ENCODE peak calls at places on chromosomes 7 and 10, in eight cellular contexts. T is PC-9, U is hepatocyte, Y is endodermal cell, N is heart left ventricle, M is esophagus squamous epithelium, Z is RWPE1, I is caudate nucleus. F is an unnamed sample.

GRCh38 chr7:100655908-100656674 is at the start of gene ACTL6B:
- DNase-seq in T (no peak), U (peak; percentile 73), Y (peak; percentile 95), N (peak; percentile 72), M (no peak), Z (peak; percentile 73), I (peak; percentile 65), F (no peak)

GRCh38 chr10:62154231-62154630 is 114.4 kb downstream of the RTKN2 start:
- DNase-seq in T (no peak), U (no peak), Y (no peak), N (no peak), M (no peak), Z (no peak), I (no peak), F (no peak)

GRCh38 chr7:116434820-116435341 is 64.7 kb upstream of the CAV2 start:
- DNase-seq in T (no peak), U (no peak), Y (no peak), N (no peak), M (no peak), Z (peak; percentile 72), I (no peak), F (peak; percentile 53)

GRCh38 chr7:25124485-25125136 is 449 bp downstream of the CYCS start:
- DNase-seq in T (peak; percentile 35), U (no peak), Y (no peak), N (no peak), M (no peak), Z (no peak), I (no peak), F (no peak)

GRCh38 chr7:108091461-108091831 is 38.7 kb downstream of the LAMB4 start:
- DNase-seq in T (peak; percentile 67), U (no peak), Y (no peak), N (no peak), M (no peak), Z (no peak), I (no peak), F (no peak)

GRCh38 chr7:158141806-158142518 is 445.7 kb downstream of the PTPRN2 start:
- DNase-seq in T (no peak), U (no peak), Y (no peak), N (no peak), M (no peak), Z (no peak), I (no peak), F (no peak)

GRCh38 chr10:70985824-70986336 is 97.5 kb upstream of the PCBD1 start:
- DNase-seq in T (peak; percentile 49), U (no peak), Y (peak; percentile 66), N (peak; percentile 44), M (no peak), Z (no peak), I (no peak), F (peak; percentile 6)

GRCh38 chr10:123135415-123136141 is at the start of gene HMX3:
- DNase-seq in T (no peak), U (no peak), Y (peak; percentile 85), N (no peak), M (no peak), Z (no peak), I (no peak), F (no peak)

GRCh38 chr10:124138195-124138882 is 44.9 kb upstream of the CHST15 start:
- DNase-seq in T (no peak), U (no peak), Y (no peak), N (no peak), M (no peak), Z (no peak), I (no peak), F (no peak)

GRCh38 chr7:2066251-2066919 is 166.4 kb downstream of the MAD1L1 start:
- DNase-seq in T (no peak), U (no peak), Y (no peak), N (no peak), M (no peak), Z (no peak), I (no peak), F (no peak)

GRCh38 chr10:4234661-4235060 is 449.7 kb upstream of the KLF6 start:
- DNase-seq in T (no peak), U (no peak), Y (no peak), N (no peak), M (no peak), Z (no peak), I (no peak), F (no peak)

GRCh38 chr7:12158334-12159060 is 52.6 kb upstream of the TMEM106B start:
- DNase-seq in T (peak; percentile 35), U (no peak), Y (no peak), N (no peak), M (no peak), Z (no peak), I (no peak), F (no peak)

GRCh38 chr7:56447864-56448693 is 331.9 kb upstream of the NUPR2 start:
- DNase-seq in T (no peak), U (no peak), Y (no peak), N (peak; percentile 39), M (no peak), Z (no peak), I (no peak), F (no peak)

GRCh38 chr10:98259606-98260319 is 8.2 kb downstream of the LOXL4 start:
- DNase-seq in T (no peak), U (no peak), Y (no peak), N (no peak), M (no peak), Z (no peak), I (peak; percentile 55), F (no peak)

GRCh38 chr10:6590100-6590499 is 10.0 kb upstream of the PRKCQ start:
- DNase-seq in T (no peak), U (no peak), Y (no peak), N (no peak), M (no peak), Z (no peak), I (no peak), F (no peak)

GRCh38 chr7:40986351-40986873 is 716.5 kb downstream of the INHBA start:
- DNase-seq in T (peak; percentile 52), U (peak; percentile 25), Y (no peak), N (no peak), M (no peak), Z (no peak), I (no peak), F (no peak)

GRCh38 chr10:73209705-73210104 is 37.4 kb downstream of the DNAJC9 start:
- DNase-seq in T (no peak), U (no peak), Y (no peak), N (no peak), M (no peak), Z (peak; percentile 62), I (no peak), F (peak; percentile 20)

GRCh38 chr10:99276848-99277486 is 41.3 kb upstream of the HPSE2 start:
- DNase-seq in T (no peak), U (peak; percentile 26), Y (no peak), N (no peak), M (no peak), Z (peak; percentile 30), I (no peak), F (no peak)

GRCh38 chr10:76509501-76509900 is 1078.1 kb downstream of the LRMDA start:
- DNase-seq in T (no peak), U (no peak), Y (no peak), N (no peak), M (no peak), Z (no peak), I (no peak), F (no peak)

GRCh38 chr10:59648711-59649201 is 60.9 kb downstream of the SLC16A9 start:
- DNase-seq in T (no peak), U (no peak), Y (no peak), N (no peak), M (no peak), Z (no peak), I (no peak), F (no peak)

GRCh38 chr7:108310351-108310750 is 145.9 kb downstream of the NRCAM start:
- DNase-seq in T (no peak), U (no peak), Y (no peak), N (no peak), M (no peak), Z (no peak), I (no peak), F (no peak)

GRCh38 chr10:31346953-31347352 is 27.9 kb downstream of the ZEB1 start:
- DNase-seq in T (no peak), U (no peak), Y (no peak), N (no peak), M (no peak), Z (no peak), I (no peak), F (no peak)

GRCh38 chr7:19177269-19177668 is 32.0 kb upstream of the FERD3L start:
- DNase-seq in T (no peak), U (no peak), Y (no peak), N (no peak), M (no peak), Z (no peak), I (no peak), F (no peak)

GRCh38 chr7:47254081-47255006 is 327.6 kb downstream of the TNS3 start:
- DNase-seq in T (peak; percentile 52), U (peak; percentile 88), Y (peak; percentile 93), N (peak; percentile 89), M (no peak), Z (peak; percentile 71), I (peak; percentile 55), F (no peak)
- H3K27ac ChIP-seq in T (no peak overlapping the region), U (peak overlapping the region; percentile 85), Y (no peak overlapping the region), N (peak overlapping the region; percentile 84), M (peak overlapping the region; percentile 86), Z (peak overlapping the region; percentile 60), I (peak overlapping the region; percentile 50), F (no peak overlapping the region)

GRCh38 chr10:86960003-86960862 is 1.8 kb downstream of the SNCG start:
- DNase-seq in T (peak; percentile 69), U (peak; percentile 84), Y (peak; percentile 88), N (peak; percentile 60), M (no peak), Z (peak; percentile 68), I (no peak), F (no peak)
- H3K27ac ChIP-seq in T (peak overlapping the region; percentile 80), U (no peak overlapping the region), Y (no peak overlapping the region), N (peak overlapping the region; percentile 75), M (peak overlapping the region; percentile 86), Z (peak overlapping the region; percentile 83), I (no peak overlapping the region), F (peak overlapping the region; percentile 68)

GRCh38 chr7:151494569-151495284 is 25.0 kb downstream of the RHEB start:
- DNase-seq in T (peak; percentile 61), U (no peak), Y (no peak), N (no peak), M (no peak), Z (no peak), I (no peak), F (no peak)
- H3K27ac ChIP-seq in T (peak overlapping the region; percentile 86), U (no peak overlapping the region), Y (peak overlapping the region; percentile 59), N (no peak overlapping the region), M (peak overlapping the region; percentile 23), Z (no peak overlapping the region), I (no peak overlapping the region), F (no peak overlapping the region)

GRCh38 chr7:128835231-128835751 is 5.1 kb downstream of the FLNC start:
- DNase-seq in T (no peak), U (no peak), Y (no peak), N (no peak), M (no peak), Z (no peak), I (no peak), F (no peak)
- H3K27ac ChIP-seq in T (no peak overlapping the region), U (no peak overlapping the region), Y (no peak overlapping the region), N (peak overlapping the region; percentile 84), M (peak overlapping the region; percentile 84), Z (no peak overlapping the region), I (peak overlapping the region; percentile 93), F (no peak overlapping the region)

GRCh38 chr10:132185601-132186487 is 904 bp upstream of the DPYSL4 start:
- DNase-seq in T (no peak), U (peak; percentile 85), Y (peak; percentile 87), N (no peak), M (no peak), Z (peak; percentile 71), I (no peak), F (no peak)
- H3K27ac ChIP-seq in T (no peak overlapping the region), U (no peak overlapping the region), Y (no peak overlapping the region), N (no peak overlapping the region), M (no peak overlapping the region), Z (no peak overlapping the region), I (no peak overlapping the region), F (no peak overlapping the region)